ENCODE peak calls at places on chromosomes 16 and 17, in six cellular contexts. F is mesendoderm, P is IMR-90, S is H9, D is H1, R is mesenchymal stem cell. C is an unnamed sample.

GRCh38 chr16:70402916-70403659 is 35.8 kb downstream of the ST3GAL2 start:
- DNase-seq in F (no peak), P (peak; percentile 63), S (no peak), D (no peak), R (peak; percentile 43), C (no peak)

GRCh38 chr17:64345691-64346376 is 44.8 kb downstream of the PECAM1 start:
- DNase-seq in F (no peak), P (no peak), S (no peak), D (no peak), R (no peak), C (no peak)

GRCh38 chr17:333626-334396 is 18.8 kb downstream of the RPH3AL start:
- DNase-seq in F (peak; percentile 51), P (peak; percentile 33), S (peak; percentile 81), D (no peak), R (peak; percentile 86), C (no peak)

GRCh38 chr17:18323007-18323406 is 7.9 kb downstream of the SMCR8 start:
- DNase-seq in F (no peak), P (peak; percentile 21), S (no peak), D (no peak), R (no peak), C (no peak)

GRCh38 chr16:65490296-65490695 is 368.4 kb upstream of the CDH11 start:
- DNase-seq in F (no peak), P (no peak), S (no peak), D (no peak), R (no peak), C (no peak)

GRCh38 chr17:77419547-77420475 is 279.0 kb downstream of the SEC14L1 start:
- DNase-seq in F (peak; percentile 94), P (peak; percentile 80), S (peak; percentile 95), D (no peak), R (peak; percentile 74), C (no peak)

GRCh38 chr17:8391711-8392110 is 5.9 kb downstream of the RNF222 start:
- DNase-seq in F (peak; percentile 63), P (peak; percentile 11), S (peak; percentile 58), D (no peak), R (no peak), C (no peak)

GRCh38 chr17:17763136-17763535 is 73.7 kb downstream of the SREBF1 start:
- DNase-seq in F (no peak), P (no peak), S (no peak), D (no peak), R (peak; percentile 45), C (no peak)

GRCh38 chr16:84755004-84755672 is 55.3 kb downstream of the USP10 start:
- DNase-seq in F (no peak), P (no peak), S (no peak), D (no peak), R (no peak), C (no peak)

GRCh38 chr16:13471036-13471435 is 448.9 kb upstream of the ERCC4 start:
- DNase-seq in F (peak; percentile 24), P (no peak), S (no peak), D (no peak), R (no peak), C (peak; percentile 17)

GRCh38 chr17:57924677-57925076 is 30.5 kb downstream of the CUEDC1 start:
- DNase-seq in F (no peak), P (no peak), S (no peak), D (no peak), R (no peak), C (no peak)
- H2BK15ac ChIP-seq in F (no peak overlapping the region), P (no peak overlapping the region), S (no peak overlapping the region), D (no peak overlapping the region), R (no peak overlapping the region), C (no peak overlapping the region)

GRCh38 chr17:28944862-28945741 is 6.2 kb downstream of the PHF12 start:
- DNase-seq in F (no peak), P (peak; percentile 54), S (no peak), D (no peak), R (no peak), C (no peak)
- H2BK15ac ChIP-seq in F (no peak overlapping the region), P (no peak overlapping the region), S (no peak overlapping the region), D (no peak overlapping the region), R (no peak overlapping the region), C (no peak overlapping the region)

DNA sequence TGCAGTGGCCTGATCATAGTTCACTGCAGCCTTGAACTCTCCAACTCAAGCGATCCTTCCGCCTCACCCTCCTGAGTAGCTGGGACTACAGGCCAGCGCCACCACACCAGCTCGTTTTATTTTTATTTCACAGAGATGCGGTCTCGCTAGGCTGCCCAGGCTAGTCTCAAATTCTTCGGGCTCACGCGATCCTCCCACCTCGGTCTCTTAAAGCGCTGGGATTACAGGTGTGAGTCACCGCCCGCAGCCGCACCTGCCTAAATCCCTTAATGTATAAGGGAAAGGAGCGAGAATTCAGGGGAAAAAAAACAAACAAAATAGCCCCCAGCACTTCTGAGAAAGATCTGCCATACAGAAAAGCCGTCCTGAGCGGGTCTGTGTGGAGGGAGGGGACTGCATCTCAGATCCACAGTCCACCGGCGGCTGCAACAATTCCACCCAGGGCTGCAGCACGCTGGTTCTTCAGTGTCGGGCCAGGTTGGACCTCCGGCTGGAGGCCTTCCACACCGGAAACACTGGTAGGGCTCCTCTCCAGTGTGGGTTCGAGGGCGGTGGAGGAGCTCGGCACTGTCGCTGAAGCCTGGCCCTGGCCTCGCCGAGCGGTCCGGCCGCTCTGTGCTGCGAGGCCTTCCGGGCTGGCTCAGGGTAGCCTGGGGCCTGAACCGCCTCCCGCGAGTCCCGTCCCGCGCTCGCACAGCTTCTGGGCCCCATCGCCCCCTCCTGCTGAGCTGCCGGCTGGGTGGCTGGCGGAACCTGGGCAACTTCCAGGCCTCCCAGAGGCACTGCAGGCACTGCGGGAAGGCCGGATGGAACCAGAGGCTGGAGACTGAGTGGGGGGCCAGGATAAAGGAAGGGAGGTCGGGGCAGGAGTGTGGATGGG is 7.0 kb downstream of the ZNF843 start:
- DNase-seq in F (no peak), P (no peak), S (peak; percentile 38), D (no peak), R (no peak), C (no peak)
- H2BK15ac ChIP-seq in F (no peak overlapping the region), P (no peak overlapping the region), S (no peak overlapping the region), D (no peak overlapping the region), R (no peak overlapping the region), C (no peak overlapping the region)

GRCh38 chr17:45131616-45132301 is 556 bp downstream of the PLCD3 start:
- DNase-seq in F (peak; percentile 68), P (no peak), S (peak; percentile 85), D (no peak), R (peak; percentile 62), C (peak; percentile 76)
- H2BK15ac ChIP-seq in F (no peak overlapping the region), P (peak overlapping the region; percentile 44), S (no peak overlapping the region), D (no peak overlapping the region), R (peak overlapping the region; percentile 99), C (peak overlapping the region; percentile 74)

DNA sequence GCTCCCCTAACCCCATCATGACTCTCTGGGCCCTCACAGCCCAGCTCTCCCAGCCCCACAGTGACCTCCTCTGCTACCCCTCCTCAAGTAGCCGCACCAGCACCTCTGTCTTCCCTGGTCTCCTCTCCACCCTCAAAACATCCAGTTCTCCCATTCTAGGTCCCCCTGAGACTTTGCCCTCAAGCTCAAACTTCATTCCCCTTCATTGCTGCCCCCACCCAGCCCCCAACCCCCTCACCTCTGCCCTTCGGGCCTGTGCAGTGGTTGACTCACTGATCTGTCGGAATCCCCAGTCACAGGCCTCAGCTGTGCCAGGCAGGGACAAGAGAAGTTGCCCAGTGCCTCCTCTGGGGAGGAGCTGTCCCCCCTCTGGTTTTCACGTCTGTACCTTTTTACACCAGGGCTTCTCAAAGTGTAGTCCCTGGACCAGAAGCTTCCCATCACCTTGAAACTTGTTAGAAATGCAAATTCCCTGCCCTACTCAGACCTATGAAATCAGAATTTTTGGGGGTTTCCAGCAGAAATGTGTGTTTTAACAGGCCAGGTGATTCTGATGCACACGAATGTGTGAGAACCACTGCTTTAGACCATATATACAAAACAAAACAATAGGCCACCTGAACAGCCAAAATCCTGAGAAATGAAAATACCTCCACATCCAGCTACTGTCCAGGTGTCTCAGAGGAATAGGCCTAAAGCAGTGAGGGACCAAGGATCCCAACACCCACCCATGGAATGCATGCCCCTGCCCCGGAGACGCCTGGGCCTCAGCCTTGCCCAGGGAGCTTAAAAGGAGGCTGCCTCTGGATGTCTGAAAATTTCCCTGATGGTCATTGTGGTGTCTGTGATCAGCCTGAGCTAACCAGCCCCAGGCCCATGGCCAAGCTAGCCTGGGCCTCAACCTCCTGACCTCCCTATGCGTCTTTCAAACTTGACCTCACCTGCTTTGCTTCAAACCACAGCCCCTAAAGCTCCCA is 853 bp upstream of the DOK4 start:
- DNase-seq in F (no peak), P (no peak), S (no peak), D (no peak), R (no peak), C (no peak)
- H2BK15ac ChIP-seq in F (no peak overlapping the region), P (no peak overlapping the region), S (no peak overlapping the region), D (peak overlapping the region; percentile 88), R (peak overlapping the region; percentile 99), C (no peak overlapping the region)

GRCh38 chr17:71189493-71189831 is 931.4 kb upstream of the SOX9 start:
- DNase-seq in F (no peak), P (no peak), S (no peak), D (no peak), R (no peak), C (no peak)

GRCh38 chr17:71192848-71193247 is 928.0 kb upstream of the SOX9 start:
- DNase-seq in F (no peak), P (peak; percentile 52), S (no peak), D (no peak), R (peak; percentile 35), C (no peak)

GRCh38 chr17:71188811-71189492 is 931.9 kb upstream of the SOX9 start:
- DNase-seq in F (no peak), P (peak; percentile 95), S (no peak), D (no peak), R (peak; percentile 94), C (no peak)

GRCh38 chr17:71187145-71187878 is 933.5 kb upstream of the SOX9 start:
- DNase-seq in F (no peak), P (no peak), S (no peak), D (no peak), R (no peak), C (no peak)

DNA sequence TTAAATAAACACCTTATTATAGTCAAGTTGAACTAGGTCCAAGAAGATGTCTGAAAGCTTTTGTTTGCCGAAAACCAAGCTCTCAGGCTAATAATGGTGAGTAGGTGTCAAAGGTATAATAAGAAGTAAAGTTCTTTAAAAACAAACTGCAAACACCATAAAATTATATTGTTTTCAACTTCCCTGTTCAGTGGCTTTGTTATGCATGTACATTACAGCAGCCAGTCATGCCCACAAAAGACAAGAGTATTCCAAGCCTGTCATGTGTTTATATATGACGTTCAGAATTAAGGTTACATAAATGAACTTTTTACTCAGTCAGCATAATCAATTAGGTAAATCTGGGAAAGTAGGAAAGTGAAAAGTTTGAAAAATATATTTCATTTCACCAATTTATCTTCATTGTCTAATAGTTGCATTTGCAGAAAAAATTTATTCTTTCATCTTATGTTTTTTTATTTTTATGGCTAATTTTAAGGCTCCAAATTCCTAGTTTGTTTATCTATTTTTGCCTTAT is 928.7 kb upstream of the SOX9 start:
- DNase-seq in F (no peak), P (no peak), S (no peak), D (no peak), R (no peak), C (no peak)
- H2BK15ac ChIP-seq in F (no peak overlapping the region), P (no peak overlapping the region), S (no peak overlapping the region), D (no peak overlapping the region), R (no peak overlapping the region), C (no peak overlapping the region)

GRCh38 chr17:55584055-55584685 is 72.9 kb upstream of the SMIM36 start:
- DNase-seq in F (no peak), P (peak; percentile 33), S (no peak), D (no peak), R (peak; percentile 56), C (no peak)
- H2BK15ac ChIP-seq in F (no peak overlapping the region), P (no peak overlapping the region), S (no peak overlapping the region), D (no peak overlapping the region), R (no peak overlapping the region), C (no peak overlapping the region)

GRCh38 chr17:53141280-53141679 is 681.4 kb upstream of the KIF2B start:
- DNase-seq in F (no peak), P (no peak), S (no peak), D (no peak), R (no peak), C (no peak)
- H2BK15ac ChIP-seq in F (no peak overlapping the region), P (no peak overlapping the region), S (no peak overlapping the region), D (no peak overlapping the region), R (no peak overlapping the region), C (no peak overlapping the region)

GRCh38 chr17:61808442-61808841 is 54.9 kb downstream of the BRIP1 start:
- DNase-seq in F (no peak), P (no peak), S (no peak), D (no peak), R (no peak), C (no peak)
- H2BK15ac ChIP-seq in F (no peak overlapping the region), P (peak overlapping the region; percentile 60), S (no peak overlapping the region), D (no peak overlapping the region), R (no peak overlapping the region), C (no peak overlapping the region)